ENCODE peak calls at places on chromosomes 1 and 21, in nine cellular contexts. One of them, this sample, is unnamed. For H3K9me2, the result is how much of the 10 kb centered on the place peaks cover.

GRCh38 chr1:47948126-47948525 is 49.1 kb downstream of the TRABD2B start:
- DNase-seq in PC-3: no peak
- DNase-seq in GM23338: peak
- DNase-seq in hepatocyte: peak
- DNase-seq in GM23248: no peak
- DNase-seq in HCT116: no peak
- DNase-seq in SK-N-SH: no peak
- DNase-seq in MM.1S: no peak
- DNase-seq in OCI-LY7: no peak
- DNase-seq in this sample: no peak

GRCh38 chr1:10672376-10673050 is 123.9 kb downstream of the CASZ1 start:
- DNase-seq in PC-3: no peak
- DNase-seq in GM23338: no peak
- DNase-seq in hepatocyte: no peak
- DNase-seq in GM23248: no peak
- DNase-seq in HCT116: no peak
- DNase-seq in SK-N-SH: peak
- DNase-seq in MM.1S: no peak
- DNase-seq in OCI-LY7: no peak
- DNase-seq in this sample: no peak

GRCh38 chr1:39576016-39576657 is 453 bp downstream of the PABPC4 start:
- DNase-seq in PC-3: peak
- DNase-seq in GM23338: peak
- DNase-seq in hepatocyte: peak
- DNase-seq in GM23248: peak
- DNase-seq in HCT116: no peak
- DNase-seq in SK-N-SH: peak
- DNase-seq in MM.1S: peak
- DNase-seq in OCI-LY7: peak
- DNase-seq in this sample: peak

GRCh38 chr21:38671716-38672115 is 134.0 kb upstream of the ETS2 start:
- DNase-seq in PC-3: no peak
- DNase-seq in GM23338: no peak
- DNase-seq in hepatocyte: no peak
- DNase-seq in GM23248: no peak
- DNase-seq in HCT116: no peak
- DNase-seq in SK-N-SH: no peak
- DNase-seq in MM.1S: no peak
- DNase-seq in OCI-LY7: no peak
- DNase-seq in this sample: no peak

GRCh38 chr1:7511381-7511780 is 259.7 kb upstream of the VAMP3 start:
- DNase-seq in PC-3: no peak
- DNase-seq in GM23338: no peak
- DNase-seq in hepatocyte: no peak
- DNase-seq in GM23248: no peak
- DNase-seq in HCT116: no peak
- DNase-seq in SK-N-SH: peak
- DNase-seq in MM.1S: no peak
- DNase-seq in OCI-LY7: no peak
- DNase-seq in this sample: no peak

GRCh38 chr1:65419681-65420589 is 533 bp upstream of the LEPR start:
- DNase-seq in PC-3: peak
- DNase-seq in GM23338: peak
- DNase-seq in hepatocyte: peak
- DNase-seq in GM23248: peak
- DNase-seq in HCT116: peak
- DNase-seq in SK-N-SH: peak
- DNase-seq in MM.1S: peak
- DNase-seq in OCI-LY7: peak
- DNase-seq in this sample: peak

GRCh38 chr1:28111157-28111556 is 22.7 kb upstream of the EYA3 start:
- DNase-seq in PC-3: peak
- DNase-seq in GM23338: no peak
- DNase-seq in hepatocyte: no peak
- DNase-seq in GM23248: peak
- DNase-seq in HCT116: no peak
- DNase-seq in SK-N-SH: no peak
- DNase-seq in MM.1S: no peak
- DNase-seq in OCI-LY7: no peak
- DNase-seq in this sample: peak

GRCh38 chr1:244319283-244320132 is 132.2 kb downstream of the ADSS2 start:
- DNase-seq in PC-3: peak
- DNase-seq in GM23338: no peak
- DNase-seq in hepatocyte: no peak
- DNase-seq in GM23248: peak
- DNase-seq in HCT116: no peak
- DNase-seq in SK-N-SH: no peak
- DNase-seq in MM.1S: no peak
- DNase-seq in OCI-LY7: peak
- DNase-seq in this sample: no peak

GRCh38 chr1:32724678-32725594 is 22.4 kb upstream of the SYNC start:
- DNase-seq in PC-3: peak
- DNase-seq in GM23338: peak
- DNase-seq in hepatocyte: peak
- DNase-seq in GM23248: peak
- DNase-seq in HCT116: peak
- DNase-seq in SK-N-SH: peak
- DNase-seq in MM.1S: peak
- DNase-seq in OCI-LY7: no peak
- DNase-seq in this sample: peak

GRCh38 chr21:42474043-42474831 is 21.8 kb downstream of the RSPH1 start:
- DNase-seq in PC-3: peak
- DNase-seq in GM23338: peak
- DNase-seq in hepatocyte: peak
- DNase-seq in GM23248: peak
- DNase-seq in HCT116: peak
- DNase-seq in SK-N-SH: peak
- DNase-seq in MM.1S: no peak
- DNase-seq in OCI-LY7: no peak
- DNase-seq in this sample: peak

GRCh38 chr1:184068354-184068753 is 16.8 kb downstream of the TSEN15 start:
- DNase-seq in PC-3: no peak
- DNase-seq in GM23338: peak
- DNase-seq in hepatocyte: no peak
- DNase-seq in GM23248: no peak
- DNase-seq in HCT116: no peak
- DNase-seq in SK-N-SH: no peak
- DNase-seq in MM.1S: no peak
- DNase-seq in OCI-LY7: no peak
- DNase-seq in this sample: no peak

GRCh38 chr1:54854376-54855020 is 32.5 kb downstream of the DHCR24 start:
- DNase-seq in PC-3: no peak
- DNase-seq in GM23338: no peak
- DNase-seq in hepatocyte: peak
- DNase-seq in GM23248: peak
- DNase-seq in HCT116: no peak
- DNase-seq in SK-N-SH: no peak
- DNase-seq in MM.1S: no peak
- DNase-seq in OCI-LY7: no peak
- DNase-seq in this sample: no peak

GRCh38 chr1:176515310-176515709 is 52.3 kb downstream of the PAPPA2 start:
- DNase-seq in PC-3: peak
- DNase-seq in GM23338: no peak
- DNase-seq in hepatocyte: peak
- DNase-seq in GM23248: peak
- DNase-seq in HCT116: no peak
- DNase-seq in SK-N-SH: no peak
- DNase-seq in MM.1S: no peak
- DNase-seq in OCI-LY7: no peak
- DNase-seq in this sample: peak

GRCh38 chr1:153734380-153735089 is 6.7 kb downstream of the INTS3 start:
- DNase-seq in PC-3: no peak
- DNase-seq in GM23338: no peak
- DNase-seq in hepatocyte: no peak
- DNase-seq in GM23248: no peak
- DNase-seq in HCT116: no peak
- DNase-seq in SK-N-SH: no peak
- DNase-seq in MM.1S: no peak
- DNase-seq in OCI-LY7: no peak
- DNase-seq in this sample: no peak

GRCh38 chr1:172917972-172918371 is 132.8 kb downstream of the TNFSF18 start:
- DNase-seq in PC-3: peak
- DNase-seq in GM23338: no peak
- DNase-seq in hepatocyte: peak
- DNase-seq in GM23248: peak
- DNase-seq in HCT116: peak
- DNase-seq in SK-N-SH: no peak
- DNase-seq in MM.1S: no peak
- DNase-seq in OCI-LY7: no peak
- DNase-seq in this sample: peak

GRCh38 chr1:48817505-48818114 is 40.9 kb upstream of the BEND5 start:
- DNase-seq in PC-3: peak
- DNase-seq in GM23338: peak
- DNase-seq in hepatocyte: peak
- DNase-seq in GM23248: peak
- DNase-seq in HCT116: peak
- DNase-seq in SK-N-SH: peak
- DNase-seq in MM.1S: peak
- DNase-seq in OCI-LY7: peak
- DNase-seq in this sample: peak

GRCh38 chr1:110051262-110051648 is 16.8 kb downstream of the STRIP1 start:
- DNase-seq in PC-3: no peak
- DNase-seq in GM23338: no peak
- DNase-seq in hepatocyte: no peak
- DNase-seq in GM23248: peak
- DNase-seq in HCT116: no peak
- DNase-seq in SK-N-SH: no peak
- DNase-seq in MM.1S: no peak
- DNase-seq in OCI-LY7: no peak
- DNase-seq in this sample: no peak

GRCh38 chr1:62057631-62058290 is 136.9 kb upstream of the L1TD1 start:
- DNase-seq in PC-3: no peak
- DNase-seq in GM23338: no peak
- DNase-seq in hepatocyte: no peak
- DNase-seq in GM23248: no peak
- DNase-seq in HCT116: no peak
- DNase-seq in SK-N-SH: no peak
- DNase-seq in MM.1S: no peak
- DNase-seq in OCI-LY7: no peak
- DNase-seq in this sample: no peak

GRCh38 chr21:28334407-28334806 is 658.3 kb downstream of the LTN1 start:
- DNase-seq in PC-3: peak
- DNase-seq in GM23338: no peak
- DNase-seq in hepatocyte: no peak
- DNase-seq in GM23248: no peak
- DNase-seq in HCT116: no peak
- DNase-seq in SK-N-SH: no peak
- DNase-seq in MM.1S: no peak
- DNase-seq in OCI-LY7: peak
- DNase-seq in this sample: no peak

GRCh38 chr1:198534540-198535413 is 5.7 kb downstream of the ATP6V1G3 start:
- DNase-seq in PC-3: peak
- DNase-seq in GM23338: no peak
- DNase-seq in hepatocyte: no peak
- DNase-seq in GM23248: no peak
- DNase-seq in HCT116: no peak
- DNase-seq in SK-N-SH: no peak
- DNase-seq in MM.1S: no peak
- DNase-seq in OCI-LY7: peak
- DNase-seq in this sample: no peak

DNA sequence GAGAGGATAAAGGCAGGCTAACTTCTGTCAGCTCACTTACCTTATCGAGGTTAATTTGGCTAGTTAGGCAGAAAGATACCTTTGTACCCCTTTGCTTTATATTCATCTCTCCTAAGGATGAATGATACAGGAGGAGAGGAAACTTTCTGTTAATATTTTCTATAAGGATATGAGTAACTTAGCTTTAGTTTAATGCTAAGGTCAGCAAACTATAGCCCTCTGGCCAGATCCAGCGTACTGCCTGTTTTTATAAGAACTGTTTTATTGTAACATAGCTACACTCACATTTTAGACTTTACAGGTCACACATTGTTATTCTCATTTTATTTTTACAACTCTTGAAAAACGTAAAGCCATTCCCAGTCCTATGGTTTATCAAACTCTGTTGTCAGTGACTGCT is 18.1 kb downstream of the DHX9 start:
- DNase-seq in PC-3: no peak
- DNase-seq in GM23338: no peak
- DNase-seq in hepatocyte: no peak
- DNase-seq in GM23248: no peak
- DNase-seq in HCT116: no peak
- DNase-seq in SK-N-SH: no peak
- DNase-seq in MM.1S: no peak
- DNase-seq in OCI-LY7: no peak
- DNase-seq in this sample: no peak
- H3K9me2 ChIP-seq in PC-3: under half
- H3K9me2 ChIP-seq in GM23338: under half
- H3K9me2 ChIP-seq in hepatocyte: under half
- H3K9me2 ChIP-seq in GM23248: under half
- H3K9me2 ChIP-seq in HCT116: under half
- H3K9me2 ChIP-seq in SK-N-SH: under half
- H3K9me2 ChIP-seq in MM.1S: under half
- H3K9me2 ChIP-seq in OCI-LY7: under half
- H3K9me2 ChIP-seq in this sample: under half

GRCh38 chr1:91784616-91785015 is 101.3 kb downstream of the TGFBR3 start:
- DNase-seq in PC-3: no peak
- DNase-seq in GM23338: no peak
- DNase-seq in hepatocyte: no peak
- DNase-seq in GM23248: no peak
- DNase-seq in HCT116: no peak
- DNase-seq in SK-N-SH: no peak
- DNase-seq in MM.1S: no peak
- DNase-seq in OCI-LY7: no peak
- DNase-seq in this sample: no peak
- H3K9me2 ChIP-seq in PC-3: under half
- H3K9me2 ChIP-seq in GM23338: under half
- H3K9me2 ChIP-seq in hepatocyte: under half
- H3K9me2 ChIP-seq in GM23248: under half
- H3K9me2 ChIP-seq in HCT116: under half
- H3K9me2 ChIP-seq in SK-N-SH: under half
- H3K9me2 ChIP-seq in MM.1S: under half
- H3K9me2 ChIP-seq in OCI-LY7: under half
- H3K9me2 ChIP-seq in this sample: under half

DNA sequence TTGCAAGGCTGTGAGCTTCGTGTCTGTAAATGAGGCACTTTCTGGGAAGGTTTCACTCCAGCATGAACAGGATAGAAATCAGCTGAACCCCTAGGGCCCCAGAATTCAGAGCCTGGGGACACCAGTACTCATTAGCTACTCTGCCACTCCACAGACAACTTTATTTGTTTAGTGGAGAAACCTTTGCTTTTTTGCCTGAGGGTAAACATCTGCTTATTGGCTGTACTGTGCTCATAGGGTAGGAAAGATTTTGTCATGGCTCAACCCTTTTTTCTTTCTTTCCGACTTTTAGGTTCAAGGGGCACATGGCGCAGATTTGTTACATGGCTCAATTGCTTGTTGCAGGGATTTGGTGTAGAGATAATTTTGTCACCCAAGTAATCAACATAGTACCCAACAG is 138.4 kb upstream of the BACE2 start:
- DNase-seq in PC-3: no peak
- DNase-seq in GM23338: no peak
- DNase-seq in hepatocyte: peak
- DNase-seq in GM23248: no peak
- DNase-seq in HCT116: no peak
- DNase-seq in SK-N-SH: no peak
- DNase-seq in MM.1S: no peak
- DNase-seq in OCI-LY7: no peak
- DNase-seq in this sample: no peak
- H3K9me2 ChIP-seq in PC-3: under half
- H3K9me2 ChIP-seq in GM23338: under half
- H3K9me2 ChIP-seq in hepatocyte: under half
- H3K9me2 ChIP-seq in GM23248: under half
- H3K9me2 ChIP-seq in HCT116: under half
- H3K9me2 ChIP-seq in SK-N-SH: under half
- H3K9me2 ChIP-seq in MM.1S: under half
- H3K9me2 ChIP-seq in OCI-LY7: under half
- H3K9me2 ChIP-seq in this sample: under half

GRCh38 chr21:19566975-19567374 is 1163.4 kb upstream of the TMPRSS15 start:
- DNase-seq in PC-3: no peak
- DNase-seq in GM23338: no peak
- DNase-seq in hepatocyte: no peak
- DNase-seq in GM23248: no peak
- DNase-seq in HCT116: no peak
- DNase-seq in SK-N-SH: no peak
- DNase-seq in MM.1S: no peak
- DNase-seq in OCI-LY7: no peak
- DNase-seq in this sample: no peak
- H3K9me2 ChIP-seq in PC-3: under half
- H3K9me2 ChIP-seq in GM23338: under half
- H3K9me2 ChIP-seq in hepatocyte: under half
- H3K9me2 ChIP-seq in GM23248: under half
- H3K9me2 ChIP-seq in HCT116: under half
- H3K9me2 ChIP-seq in SK-N-SH: under half
- H3K9me2 ChIP-seq in MM.1S: under half
- H3K9me2 ChIP-seq in OCI-LY7: under half
- H3K9me2 ChIP-seq in this sample: under half

This sample was measured in PC-9.